ENCODE peak calls at places on chromosomes 6 and 20, in seven cellular contexts. T, Z, Q, J, I, S and H are unnamed samples.

GRCh38 chr6:25717856-25718740 is 36.4 kb upstream of the SLC17A4 start:
- DNase-seq in T (peak), Z (peak), Q (no peak), J (peak), I (no peak), S (no peak), H (peak)

GRCh38 chr20:23856226-23856625 is 23.3 kb downstream of the CST5 start:
- DNase-seq in T (no peak), Z (no peak), Q (no peak), J (no peak), I (no peak), S (no peak), H (no peak)

GRCh38 chr6:105459049-105459448 is 56.2 kb upstream of the PREP start:
- DNase-seq in T (no peak), Z (no peak), Q (no peak), J (no peak), I (no peak), S (no peak), H (no peak)

GRCh38 chr6:16201706-16202105 is 36.7 kb upstream of the GMPR start:
- DNase-seq in T (no peak), Z (no peak), Q (no peak), J (no peak), I (no peak), S (no peak), H (no peak)

GRCh38 chr6:83185096-83185495 is 8.0 kb downstream of the PGM3 start:
- DNase-seq in T (no peak), Z (no peak), Q (no peak), J (no peak), I (no peak), S (no peak), H (no peak)

GRCh38 chr6:153167907-153168306 is 36.8 kb upstream of the RGS17 start:
- DNase-seq in T (peak), Z (no peak), Q (no peak), J (no peak), I (no peak), S (no peak), H (no peak)

GRCh38 chr20:63854069-63854765 is 7.1 kb upstream of the ABHD16B start:
- DNase-seq in T (no peak), Z (no peak), Q (peak), J (peak), I (no peak), S (no peak), H (no peak)

GRCh38 chr6:108799791-108800190 is 48.4 kb upstream of the ARMC2 start:
- DNase-seq in T (no peak), Z (no peak), Q (no peak), J (no peak), I (no peak), S (no peak), H (no peak)

GRCh38 chr20:14888172-14888571 is 550.8 kb upstream of the FLRT3 start:
- DNase-seq in T (no peak), Z (no peak), Q (no peak), J (no peak), I (no peak), S (no peak), H (no peak)

GRCh38 chr6:43924222-43924702 is 154.3 kb downstream of the VEGFA start:
- DNase-seq in T (no peak), Z (no peak), Q (no peak), J (peak), I (peak), S (no peak), H (no peak)

GRCh38 chr20:3846740-3847418 is at the start of gene MAVS:
- DNase-seq in T (peak), Z (peak), Q (peak), J (peak), I (peak), S (peak), H (peak)

GRCh38 chr6:116572162-116572561 is 858 bp downstream of the RWDD1 start:
- DNase-seq in T (no peak), Z (peak), Q (no peak), J (peak), I (peak), S (no peak), H (peak)

GRCh38 chr20:967796-968742 is 34.0 kb downstream of the RSPO4 start:
- DNase-seq in T (no peak), Z (peak), Q (no peak), J (peak), I (no peak), S (no peak), H (peak)

GRCh38 chr6:35146453-35146852 is 5.3 kb upstream of the TCP11 start:
- DNase-seq in T (no peak), Z (peak), Q (no peak), J (peak), I (peak), S (no peak), H (peak)

GRCh38 chr6:28589952-28590340 is 64.3 kb downstream of the GPX5 start:
- DNase-seq in T (no peak), Z (peak), Q (no peak), J (no peak), I (no peak), S (no peak), H (no peak)

GRCh38 chr6:117906905-117907599 is at the start of gene SLC35F1:
- DNase-seq in T (no peak), Z (peak), Q (no peak), J (no peak), I (peak), S (no peak), H (no peak)

GRCh38 chr6:21593927-21594421 is 423 bp downstream of the SOX4 start:
- DNase-seq in T (no peak), Z (peak), Q (peak), J (peak), I (peak), S (no peak), H (peak)

GRCh38 chr6:134574491-134574890 is 256.6 kb upstream of the SGK1 start:
- DNase-seq in T (no peak), Z (no peak), Q (no peak), J (peak), I (no peak), S (no peak), H (no peak)

GRCh38 chr6:13478525-13478962 is 8.9 kb downstream of the GFOD1 start:
- DNase-seq in T (no peak), Z (no peak), Q (no peak), J (no peak), I (no peak), S (no peak), H (peak)

GRCh38 chr6:44672086-44672485 is 284.6 kb downstream of the CDC5L start:
- DNase-seq in T (no peak), Z (no peak), Q (no peak), J (no peak), I (no peak), S (no peak), H (no peak)

GRCh38 chr6:113969888-113970807 is 800 bp downstream of the HDAC2 start:
- DNase-seq in T (no peak), Z (peak), Q (peak), J (peak), I (peak), S (no peak), H (peak)

GRCh38 chr20:7161690-7162089 is 394.2 kb downstream of the BMP2 start:
- DNase-seq in T (no peak), Z (peak), Q (no peak), J (peak), I (no peak), S (no peak), H (peak)

GRCh38 chr6:92647630-92648029 is 771.7 kb downstream of the EPHA7 start:
- DNase-seq in T (no peak), Z (no peak), Q (no peak), J (no peak), I (no peak), S (no peak), H (no peak)

GRCh38 chr20:3452690-3453089 is 18.1 kb upstream of the ATRN start:
- DNase-seq in T (no peak), Z (no peak), Q (no peak), J (peak), I (no peak), S (no peak), H (no peak)

GRCh38 chr20:20487811-20488210 is 119.9 kb downstream of the INSM1 start:
- DNase-seq in T (no peak), Z (no peak), Q (no peak), J (no peak), I (no peak), S (no peak), H (no peak)

GRCh38 chr6:150857062-150857905 is 8.2 kb upstream of the MTHFD1L start:
- DNase-seq in T (peak), Z (no peak), Q (no peak), J (no peak), I (no peak), S (no peak), H (no peak)

GRCh38 chr20:20364016-20364746 is 3.7 kb upstream of the INSM1 start:
- DNase-seq in T (no peak), Z (peak), Q (no peak), J (no peak), I (no peak), S (no peak), H (no peak)

GRCh38 chr20:63100926-63101699 is 94.3 kb upstream of the BHLHE23 start:
- DNase-seq in T (no peak), Z (no peak), Q (peak), J (no peak), I (no peak), S (no peak), H (no peak)

GRCh38 chr20:19928379-19929360 is 88.5 kb upstream of the NAA20 start:
- DNase-seq in T (no peak), Z (no peak), Q (no peak), J (peak), I (peak), S (no peak), H (no peak)

GRCh38 chr20:57190536-57191265 is 75.7 kb downstream of the BMP7 start:
- DNase-seq in T (no peak), Z (no peak), Q (no peak), J (peak), I (no peak), S (no peak), H (no peak)

GRCh38 chr6:41488392-41489129 is 57.6 kb upstream of the FOXP4 start:
- DNase-seq in T (peak), Z (peak), Q (peak), J (no peak), I (no peak), S (no peak), H (no peak)

GRCh38 chr6:42727627-42728026 is 5.2 kb upstream of the PRPH2 start:
- DNase-seq in T (no peak), Z (no peak), Q (peak), J (no peak), I (no peak), S (no peak), H (no peak)

GRCh38 chr6:42724825-42725224 is 2.4 kb upstream of the PRPH2 start:
- DNase-seq in T (no peak), Z (no peak), Q (no peak), J (no peak), I (no peak), S (no peak), H (no peak)

GRCh38 chr6:42727084-42727601 is 4.7 kb upstream of the PRPH2 start:
- DNase-seq in T (no peak), Z (no peak), Q (no peak), J (no peak), I (peak), S (no peak), H (no peak)

GRCh38 chr6:42726026-42726425 is 3.6 kb upstream of the PRPH2 start:
- DNase-seq in T (no peak), Z (no peak), Q (no peak), J (no peak), I (no peak), S (no peak), H (no peak)

DNA sequence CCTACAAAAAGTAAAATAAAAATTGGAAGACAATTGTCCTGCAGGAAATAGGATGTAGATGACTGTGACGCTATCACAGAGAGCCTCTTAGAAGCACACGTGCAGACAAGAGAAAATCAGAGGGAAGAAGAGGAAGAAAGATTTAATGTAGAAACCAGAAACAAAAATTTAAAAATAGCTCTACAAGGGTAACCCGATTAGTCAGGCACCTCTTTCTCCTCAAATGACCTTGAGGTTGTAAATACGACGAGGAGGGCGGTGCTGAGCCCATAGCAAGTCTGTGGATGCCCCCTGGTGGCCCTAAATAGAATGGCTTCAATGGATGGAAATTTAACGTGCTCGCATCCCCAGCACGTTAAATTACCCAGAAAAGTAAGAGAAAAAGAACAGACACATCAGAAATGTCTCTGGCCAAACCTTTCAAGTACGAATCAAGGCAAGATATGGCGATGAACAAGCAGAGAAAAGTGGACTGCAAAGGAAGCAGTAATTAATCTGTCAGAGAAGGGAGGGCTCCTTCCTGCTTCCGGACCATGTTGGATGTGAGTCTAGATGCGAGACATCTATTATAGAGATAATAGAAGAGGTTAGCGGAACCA is 4.2 kb upstream of the PRPH2 start:
- DNase-seq in T (peak), Z (peak), Q (peak), J (peak), I (peak), S (peak), H (peak)
- H3K4me3 ChIP-seq in T (peak), Z (no peak), Q (peak), J (peak), I (peak), S (peak), H (peak)

GRCh38 chr20:17964632-17965031 is 4.0 kb downstream of the SNX5 start:
- DNase-seq in T (no peak), Z (no peak), Q (no peak), J (no peak), I (no peak), S (no peak), H (no peak)

GRCh38 chr20:17963114-17963897 is 5.3 kb downstream of the SNX5 start:
- DNase-seq in T (no peak), Z (no peak), Q (no peak), J (no peak), I (no peak), S (no peak), H (no peak)

GRCh38 chr20:17964073-17964472 is 4.5 kb downstream of the SNX5 start:
- DNase-seq in T (no peak), Z (no peak), Q (no peak), J (no peak), I (no peak), S (no peak), H (no peak)

GRCh38 chr20:17966432-17967312 is 1.9 kb downstream of the SNX5 start:
- DNase-seq in T (no peak), Z (no peak), Q (no peak), J (peak), I (no peak), S (no peak), H (peak)

DNA sequence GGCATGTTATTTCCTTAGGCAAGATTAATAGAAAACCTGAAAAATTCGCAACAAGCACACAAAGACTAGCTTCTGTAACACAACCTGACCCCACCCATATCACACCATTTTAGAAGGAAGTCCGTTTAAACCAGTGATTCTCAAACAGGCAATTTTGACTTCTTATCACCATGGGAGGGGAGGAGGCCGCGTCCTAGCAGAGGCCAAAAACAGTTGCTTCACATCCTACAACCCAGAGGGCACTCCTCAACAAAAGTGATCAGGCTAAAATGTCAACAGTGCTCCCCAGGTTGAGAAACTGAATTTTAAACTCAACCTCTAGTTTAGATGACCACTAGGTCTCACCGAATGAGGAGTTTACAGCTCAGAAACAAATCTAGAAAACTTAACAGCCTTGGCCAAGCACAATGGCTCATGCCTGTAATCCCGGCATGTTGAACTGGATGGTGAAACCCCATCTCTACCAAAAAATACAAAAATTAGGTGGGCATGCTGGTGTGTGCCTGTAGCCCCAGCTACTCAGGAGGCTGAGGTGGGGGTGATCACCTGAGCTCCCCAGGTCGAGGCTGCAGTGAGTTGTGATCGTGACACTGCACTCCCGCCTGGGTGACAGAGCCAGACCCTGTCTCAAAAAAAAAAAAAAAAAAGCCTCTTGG is 3.4 kb downstream of the SNX5 start:
- DNase-seq in T (no peak), Z (no peak), Q (no peak), J (peak), I (no peak), S (no peak), H (no peak)
- H3K4me3 ChIP-seq in T (peak), Z (peak), Q (no peak), J (peak), I (no peak), S (peak), H (peak)

DNA sequence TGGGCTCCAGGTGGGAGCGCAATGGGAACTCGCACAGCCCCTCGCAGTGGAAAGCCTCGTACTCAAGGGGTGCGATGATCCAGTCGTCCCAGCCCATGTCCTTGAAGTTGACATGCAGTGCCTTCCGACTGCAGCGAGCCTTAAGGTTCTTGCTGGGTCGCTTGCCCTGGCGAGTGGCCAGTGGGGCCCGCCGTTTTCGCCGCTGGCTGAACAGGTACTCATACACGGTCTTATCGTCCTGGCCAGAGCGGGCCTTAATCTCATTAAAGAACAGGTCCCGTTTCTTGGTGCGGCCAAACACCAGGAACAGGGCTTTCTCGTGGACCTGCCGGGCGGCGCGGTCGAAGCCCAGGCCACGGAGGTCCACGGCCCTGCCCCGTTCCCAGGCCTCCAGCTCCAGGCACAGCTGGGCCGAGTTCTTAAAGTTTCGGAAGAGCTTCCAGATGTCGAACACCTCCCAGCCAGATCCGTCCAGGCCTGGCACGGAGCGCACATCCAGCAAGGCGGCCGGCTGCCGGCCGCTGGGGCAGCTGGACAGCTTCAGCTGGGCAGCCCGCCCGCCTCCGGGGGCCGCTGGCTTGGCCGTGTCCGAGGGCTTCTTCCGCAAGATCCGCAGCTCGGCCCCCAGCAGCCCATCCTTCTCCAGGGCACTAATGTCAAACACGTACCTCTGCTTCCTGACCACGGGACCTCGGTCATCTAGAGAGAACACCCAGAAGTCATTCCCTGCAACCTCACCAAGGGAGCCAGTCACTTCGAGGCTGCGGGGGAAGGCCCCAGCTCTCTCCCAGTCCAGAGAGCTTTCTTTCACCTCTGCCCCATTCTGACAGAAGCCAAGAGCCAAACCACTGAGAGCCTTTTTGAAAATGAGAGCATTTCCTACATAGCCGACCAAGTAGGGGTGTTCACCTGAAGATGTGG is 3.7 kb downstream of the GDF5 start:
- DNase-seq in T (no peak), Z (no peak), Q (peak), J (no peak), I (no peak), S (no peak), H (no peak)
- H3K4me3 ChIP-seq in T (no peak), Z (no peak), Q (no peak), J (no peak), I (no peak), S (no peak), H (no peak)

GRCh38 chr6:19692506-19693298 is 144.5 kb upstream of the ID4 start:
- DNase-seq in T (no peak), Z (peak), Q (no peak), J (no peak), I (no peak), S (no peak), H (no peak)
- H3K4me3 ChIP-seq in T (no peak), Z (peak), Q (no peak), J (no peak), I (no peak), S (peak), H (no peak)